ENCODE peak calls at places on chromosomes 2 and 18, in six cellular contexts. I, W, S, Z, J and X are unnamed samples.

GRCh38 chr18:51196811-51197660 is 445 bp downstream of the MEX3C start:
- DNase-seq in W (peak; percentile 82), S (peak; percentile 44), I (peak; percentile 89), Z (peak; percentile 71), J (no peak), X (no peak)

GRCh38 chr2:105768961-105769452 is 24.3 kb downstream of the NCK2 start:
- DNase-seq in Z (no peak), I (no peak), S (no peak), W (no peak), J (no peak), X (no peak)

GRCh38 chr18:32276256-32276655 is 86.4 kb downstream of the MEP1B start:
- DNase-seq in Z (no peak), I (no peak), S (no peak), J (no peak), W (no peak), X (no peak)

GRCh38 chr2:207474871-207475485 is 54.8 kb upstream of the CREB1 start:
- DNase-seq in S (peak; percentile 39), J (no peak), W (no peak), I (no peak), Z (no peak), X (peak; percentile 84)

GRCh38 chr2:100104718-100105677 is 37.4 kb downstream of the AFF3 start:
- DNase-seq in S (no peak), I (peak; percentile 52), W (peak; percentile 66), J (no peak), Z (peak; percentile 17), X (no peak)

GRCh38 chr2:241598487-241598886 is 38.5 kb downstream of the THAP4 start:
- DNase-seq in J (no peak), I (no peak), W (peak; percentile 61), S (no peak), Z (no peak), X (no peak)

GRCh38 chr2:208142925-208143799 is 2.8 kb downstream of the CRYGB start:
- DNase-seq in I (no peak), J (no peak), Z (no peak), S (no peak), W (no peak), X (no peak)

GRCh38 chr18:68665623-68666022 is 49.3 kb downstream of the TMX3 start:
- DNase-seq in J (no peak), Z (no peak), S (no peak), I (no peak), W (no peak), X (no peak)

GRCh38 chr18:36464126-36464651 is 166.7 kb downstream of the FHOD3 start:
- DNase-seq in I (no peak), W (no peak), Z (no peak), J (no peak), S (no peak), X (no peak)

GRCh38 chr2:107808986-107809385 is 17.7 kb upstream of the RGPD4 start:
- DNase-seq in J (no peak), W (no peak), S (no peak), I (no peak), Z (peak; percentile 22), X (no peak)

GRCh38 chr2:38522754-38523349 is 79.9 kb downstream of the HNRNPLL start:
- DNase-seq in Z (no peak), S (no peak), J (no peak), I (no peak), W (no peak), X (no peak)

GRCh38 chr18:59897321-59897954 is 2.4 kb upstream of the PMAIP1 start:
- DNase-seq in S (no peak), Z (no peak), J (no peak), W (no peak), I (no peak), X (no peak)

GRCh38 chr2:71800106-71800809 is 346.9 kb downstream of the DYSF start:
- DNase-seq in W (no peak), S (no peak), J (no peak), I (no peak), Z (no peak), X (no peak)

GRCh38 chr2:70248810-70249438 is 496 bp upstream of the TIA1 start:
- DNase-seq in Z (peak; percentile 88), I (no peak), J (peak; percentile 69), W (no peak), S (peak; percentile 96), X (peak; percentile 95)

GRCh38 chr2:23454501-23455120 is 69.6 kb downstream of the KLHL29 start:
- DNase-seq in I (no peak), W (no peak), Z (no peak), J (no peak), S (no peak), X (no peak)

GRCh38 chr2:134866498-134867099 is 28.2 kb downstream of the ACMSD start:
- DNase-seq in J (no peak), W (no peak), S (no peak), I (no peak), Z (no peak), X (no peak)

GRCh38 chr2:221530653-221531037 is 41.5 kb downstream of the EPHA4 start:
- DNase-seq in S (no peak), I (no peak), Z (no peak), W (no peak), J (no peak), X (no peak)
- H3K4me1 ChIP-seq in S (peaks cover 10% of the 10 kb centered on the region), I (no peaks in the 10 kb centered on the region), Z (peaks cover 58% of the 10 kb centered on the region), W (peaks cover 33% of the 10 kb centered on the region), J (peaks cover 56% of the 10 kb centered on the region), X (peaks cover 14% of the 10 kb centered on the region)

GRCh38 chr2:159946326-159946992 is 116.0 kb downstream of the PLA2R1 start:
- DNase-seq in S (no peak), Z (no peak), J (no peak), W (no peak), I (no peak), X (no peak)
- TF ChIP-seq CTCF in S (no peak), Z (no peak), J (no peak), W (no peak), I (no peak), X (no peak)

GRCh38 chr2:230417436-230417835 is 1.4 kb downstream of the SP100 start:
- DNase-seq in W (no peak), J (no peak), Z (no peak), I (no peak), S (no peak), X (no peak)
- H3K4me1 ChIP-seq in W (peaks cover 48% of the 10 kb centered on the region), J (peaks cover 90% of the 10 kb centered on the region), Z (peaks cover 73% of the 10 kb centered on the region), I (peaks cover 13% of the 10 kb centered on the region), S (no peaks in the 10 kb centered on the region), X (peaks cover 8% of the 10 kb centered on the region)

DNA sequence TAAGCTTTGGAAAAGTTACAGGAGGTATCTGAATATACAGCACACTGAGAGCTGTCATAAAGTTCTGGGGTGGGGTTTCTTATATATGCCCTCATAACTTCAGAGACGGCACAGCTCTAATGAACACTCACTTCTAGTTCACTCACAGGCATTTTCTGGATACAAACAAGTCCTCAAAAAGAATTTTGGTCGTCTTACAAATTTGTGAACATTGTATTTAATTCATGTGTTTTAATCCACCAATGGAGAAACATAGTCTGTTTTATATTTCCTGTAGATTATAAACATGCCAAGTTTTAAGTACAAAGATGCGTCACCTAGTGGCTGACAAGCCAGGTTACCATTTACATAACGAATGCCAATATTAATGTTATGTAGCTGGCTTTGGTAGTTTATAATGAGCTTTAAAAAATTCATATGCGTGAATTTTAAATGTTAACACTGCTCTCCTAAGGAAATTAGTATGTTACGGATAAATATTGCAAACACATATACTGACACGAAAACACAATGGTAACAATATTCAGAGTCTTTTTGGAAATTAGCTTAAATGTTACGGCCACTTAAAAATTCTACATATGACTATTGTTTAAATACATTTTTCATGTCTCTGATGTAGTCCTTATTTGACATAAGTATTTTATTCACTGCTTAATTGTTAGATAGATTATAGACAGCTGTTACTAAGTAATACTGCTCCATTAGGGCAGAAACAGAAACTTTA is 2.5 kb downstream of the COL3A1 start:
- DNase-seq in J (no peak), W (no peak), Z (no peak), S (no peak), I (no peak), X (no peak)
- TF ChIP-seq CTCF in J (peak; percentile 31), W (peak; percentile 47), Z (peak; percentile 47), S (peak; percentile 44), I (peak; percentile 13), X (peak; percentile 63)

GRCh38 chr2:112184121-112184520 is 45.9 kb downstream of the FBLN7 start:
- DNase-seq in S (no peak), J (no peak), I (no peak), Z (no peak), W (no peak), X (no peak)
- H3K4me1 ChIP-seq in S (no peaks in the 10 kb centered on the region), J (peaks cover 7% of the 10 kb centered on the region), I (no peaks in the 10 kb centered on the region), Z (no peaks in the 10 kb centered on the region), W (no peaks in the 10 kb centered on the region), X (peaks cover 3% of the 10 kb centered on the region)

GRCh38 chr2:8578335-8579244 is 103.3 kb upstream of the ID2 start:
- DNase-seq in W (no peak), J (no peak), I (no peak), S (no peak), Z (no peak), X (no peak)
- TF ChIP-seq CTCF in W (no peak), J (no peak), I (no peak), S (no peak), Z (no peak), X (no peak)

GRCh38 chr2:53941749-53942148 is 29.0 kb downstream of the PSME4 start:
- DNase-seq in J (no peak), Z (no peak), W (no peak), I (no peak), S (no peak), X (no peak)
- H3K4me1 ChIP-seq in J (peaks cover 8% of the 10 kb centered on the region), Z (peaks cover 32% of the 10 kb centered on the region), W (peaks cover 6% of the 10 kb centered on the region), I (no peaks in the 10 kb centered on the region), S (no peaks in the 10 kb centered on the region), X (no peaks in the 10 kb centered on the region)

GRCh38 chr2:31089645-31090044 is 48.6 kb downstream of the GALNT14 start:
- DNase-seq in Z (no peak), J (no peak), S (no peak), I (no peak), W (no peak), X (no peak)
- TF ChIP-seq CTCF in Z (peak; percentile 22), J (no peak), S (no peak), I (no peak), W (no peak), X (no peak)

GRCh38 chr2:46304635-46305034 is 7.4 kb downstream of the EPAS1 start:
- DNase-seq in Z (no peak), S (no peak), I (no peak), J (no peak), W (no peak), X (no peak)
- H3K4me1 ChIP-seq in Z (peaks cover 98% of the 10 kb centered on the region), S (peaks cover 23% of the 10 kb centered on the region), I (peaks cover 50% of the 10 kb centered on the region), J (peaks cover 92% of the 10 kb centered on the region), W (peaks cover 83% of the 10 kb centered on the region), X (peaks cover 33% of the 10 kb centered on the region)